ENCODE peak calls at places on chromosome 2, in nine cellular contexts. O is GOT3; P is nucleus accumbens; B is fibroblast of pulmonary artery; W is HEK293T; N is dermis blood vessel endothelial cell; E is left colon; C is central memory CD8-positive, alpha-beta T cell; F is left kidney. J is an unnamed sample.

GRCh38 chr2:73175663-73176204 is 26.6 kb upstream of the NOTO start:
- DNase-seq in W (peak), B (peak), N (peak), E (peak), C (peak), F (peak), O (no peak), P (peak), J (no peak)

GRCh38 chr2:84424152-84424551 is 34.9 kb downstream of the SUCLG1 start:
- DNase-seq in E (no peak), B (peak), W (no peak), O (no peak), P (no peak), N (peak), F (no peak), C (no peak), J (no peak)

GRCh38 chr2:221747289-221747972 is 175.3 kb upstream of the EPHA4 start:
- DNase-seq in F (no peak), O (no peak), B (no peak), C (no peak), E (no peak), P (no peak), N (no peak), W (no peak), J (no peak)

GRCh38 chr2:20600756-20601325 is 50.1 kb downstream of the HS1BP3 start:
- DNase-seq in F (no peak), B (peak), E (no peak), W (no peak), P (no peak), O (no peak), C (no peak), N (peak), J (no peak)

GRCh38 chr2:2826621-2827020 is 495.5 kb upstream of the MYT1L start:
- DNase-seq in B (no peak), C (no peak), F (no peak), E (no peak), W (no peak), N (no peak), P (no peak), O (no peak), J (no peak)

GRCh38 chr2:119255760-119256573 is 32.3 kb downstream of the STEAP3 start:
- DNase-seq in O (no peak), B (peak), W (no peak), F (peak), C (no peak), N (peak), P (no peak), E (no peak), J (peak)

GRCh38 chr2:43025709-43026290 is 200.6 kb downstream of the ZFP36L2 start:
- DNase-seq in C (no peak), B (no peak), P (no peak), W (no peak), E (no peak), N (peak), O (no peak), F (no peak), J (no peak)

GRCh38 chr2:2613279-2614199 is 282.5 kb upstream of the MYT1L start:
- DNase-seq in B (peak), O (peak), F (peak), E (peak), P (peak), W (peak), C (peak), N (peak), J (peak)

GRCh38 chr2:22600166-22600565 is 784.8 kb upstream of the KLHL29 start:
- DNase-seq in N (no peak), B (no peak), C (no peak), E (no peak), O (no peak), F (peak), W (no peak), P (no peak), J (no peak)

GRCh38 chr2:201411421-201411820 is 39.8 kb downstream of the TRAK2 start:
- DNase-seq in B (peak), C (no peak), N (no peak), F (no peak), P (no peak), O (no peak), E (no peak), W (no peak), J (no peak)

GRCh38 chr2:206820755-206821154 is 55.3 kb downstream of the FASTKD2 start:
- DNase-seq in O (no peak), W (no peak), C (no peak), N (no peak), P (no peak), E (no peak), F (no peak), B (no peak), J (no peak)

GRCh38 chr2:7573166-7573845 is 656.1 kb downstream of the RNF144A start:
- DNase-seq in B (no peak), C (no peak), P (no peak), W (no peak), E (no peak), F (no peak), O (no peak), N (no peak), J (no peak)

GRCh38 chr2:144443837-144444236 is 76.1 kb downstream of the ZEB2 start:
- DNase-seq in E (no peak), W (no peak), C (no peak), O (no peak), P (no peak), N (no peak), F (no peak), B (no peak), J (no peak)

GRCh38 chr2:70934981-70935380 is 719 bp upstream of the ATP6V1B1 start:
- DNase-seq in E (no peak), B (no peak), C (no peak), F (no peak), P (no peak), W (no peak), O (no peak), N (no peak), J (no peak)